ENCODE peak calls at places on chromosomes 16 and 17, in ten cellular contexts. Y is neural crest cell, C is Panc1, D is esophagus muscularis mucosa, N is ascending aorta, J is PC-9, X is endothelial cell, O is PC-3, H is uterus, R is testis. W is an unnamed sample.

GRCh38 chr17:8611135-8611534 is 19.4 kb downstream of the MYH10 start:
- DNase-seq in C (no peak), X (no peak), D (no peak), R (no peak), Y (no peak), J (no peak), N (no peak), H (no peak), O (no peak), W (no peak)

GRCh38 chr16:46712911-46713310 is 23.5 kb downstream of the ORC6 start:
- DNase-seq in R (no peak), O (no peak), X (no peak), H (no peak), J (no peak), Y (no peak), C (no peak), N (no peak), D (no peak), W (no peak)

GRCh38 chr17:73142763-73143395 is 21.9 kb upstream of the SSTR2 start:
- DNase-seq in N (no peak), Y (no peak), X (no peak), O (peak), C (no peak), H (no peak), J (no peak), D (no peak), R (no peak), W (no peak)

GRCh38 chr17:63390090-63390489 is 56.0 kb downstream of the CYB561 start:
- DNase-seq in C (no peak), J (no peak), O (no peak), N (no peak), H (no peak), Y (no peak), R (no peak), D (no peak), X (no peak), W (no peak)

GRCh38 chr16:67656344-67657016 is 3.6 kb downstream of the ACD start:
- DNase-seq in C (no peak), D (no peak), X (no peak), J (no peak), O (no peak), R (no peak), N (no peak), Y (no peak), H (no peak), W (no peak)

GRCh38 chr16:67936876-67937605 is 391 bp upstream of the PSMB10 start:
- DNase-seq in D (no peak), J (no peak), Y (no peak), O (peak), X (no peak), H (no peak), R (no peak), N (peak), C (no peak), W (no peak)

GRCh38 chr16:14240216-14240843 is 169.2 kb downstream of the MRTFB start:
- DNase-seq in O (no peak), D (no peak), R (peak), H (no peak), X (no peak), Y (no peak), C (no peak), J (no peak), N (no peak), W (no peak)

GRCh38 chr16:57797526-57798266 is 4.6 kb downstream of the KIFC3 start:
- DNase-seq in J (peak), D (no peak), H (no peak), O (peak), C (no peak), R (no peak), Y (no peak), X (peak), N (no peak), W (no peak)

GRCh38 chr16:16150117-16150877 is 73.0 kb downstream of the ABCC6 start:
- DNase-seq in H (peak), O (no peak), D (no peak), X (no peak), C (no peak), N (no peak), Y (no peak), J (no peak), R (peak), W (peak)

GRCh38 chr17:50672831-50673551 is 34.7 kb downstream of the ANKRD40 start:
- DNase-seq in J (no peak), R (no peak), X (no peak), N (peak), Y (no peak), C (no peak), D (no peak), O (peak), H (no peak), W (peak)

GRCh38 chr16:67155305-67156145 is 4.2 kb downstream of the TRADD start:
- DNase-seq in N (no peak), X (peak), Y (peak), C (no peak), H (peak), R (peak), J (peak), O (peak), D (no peak), W (peak)

GRCh38 chr17:46922487-46922803 is 515 bp upstream of the GOSR2 start:
- DNase-seq in Y (no peak), H (no peak), O (no peak), C (no peak), J (no peak), N (no peak), R (no peak), X (no peak), D (no peak), W (no peak)

GRCh38 chr17:72510454-72511016 is 389.7 kb downstream of the SOX9 start:
- DNase-seq in C (no peak), X (no peak), Y (no peak), O (peak), H (no peak), R (no peak), D (no peak), J (no peak), N (no peak), W (no peak)

GRCh38 chr16:5252800-5253199 is 155.2 kb upstream of the EEF2KMT start:
- DNase-seq in J (no peak), N (no peak), R (no peak), X (no peak), H (no peak), D (no peak), Y (no peak), O (no peak), C (no peak), W (no peak)

GRCh38 chr17:20066253-20066652 is 57.1 kb downstream of the SPECC1 start:
- DNase-seq in Y (no peak), C (peak), O (peak), R (peak), D (no peak), H (peak), X (no peak), N (no peak), J (peak), W (peak)

GRCh38 chr17:10613775-10614513 is 43.2 kb downstream of the MYH3 start:
- DNase-seq in C (no peak), N (no peak), J (no peak), R (no peak), H (no peak), X (no peak), O (no peak), Y (no peak), D (no peak), W (no peak)

GRCh38 chr16:81693047-81693446 is 86.0 kb upstream of the PLCG2 start:
- DNase-seq in C (no peak), R (peak), N (no peak), X (no peak), D (no peak), J (no peak), O (no peak), Y (no peak), H (no peak), W (no peak)

GRCh38 chr16:46950009-46950408 is 23.5 kb downstream of the DNAJA2 start:
- DNase-seq in J (no peak), N (no peak), D (no peak), C (no peak), O (no peak), H (no peak), Y (no peak), X (no peak), R (no peak), W (no peak)

GRCh38 chr16:17504050-17504449 is 33.3 kb upstream of the XYLT1 start:
- DNase-seq in O (no peak), H (no peak), D (no peak), Y (no peak), X (no peak), C (no peak), N (no peak), R (no peak), J (no peak), W (no peak)

GRCh38 chr16:31711344-31711845 is 162.2 kb upstream of the ZNF267 start:
- DNase-seq in H (no peak), Y (no peak), J (no peak), X (no peak), D (no peak), C (no peak), N (no peak), R (no peak), O (no peak), W (no peak)

GRCh38 chr17:13647551-13647950 is 45.8 kb upstream of the HS3ST3A1 start:
- DNase-seq in Y (no peak), J (no peak), N (no peak), D (no peak), X (no peak), O (no peak), C (no peak), R (no peak), H (no peak), W (no peak)

GRCh38 chr17:46003907-46004748 is 5.1 kb downstream of the STH start:
- DNase-seq in R (peak), N (no peak), X (no peak), H (no peak), O (peak), J (no peak), C (no peak), D (no peak), Y (no peak), W (peak)

GRCh38 chr17:38918916-38919315 is 6.5 kb upstream of the LASP1NB start:
- DNase-seq in N (no peak), D (no peak), H (no peak), J (no peak), X (no peak), C (no peak), Y (no peak), O (no peak), R (no peak), W (no peak)

GRCh38 chr17:76072149-76072858 is at the start of gene SRP68:
- DNase-seq in X (peak), J (peak), O (peak), H (peak), R (peak), N (peak), C (no peak), D (peak), Y (peak), W (peak)

GRCh38 chr17:56595831-56596740 is 2.6 kb downstream of the NOG start:
- DNase-seq in C (no peak), R (no peak), H (no peak), X (peak), O (peak), N (no peak), Y (peak), D (no peak), J (peak), W (no peak)

GRCh38 chr16:29694384-29695195 is 15.6 kb downstream of the QPRT start:
- DNase-seq in Y (no peak), C (no peak), J (no peak), X (no peak), R (no peak), N (peak), O (no peak), D (no peak), H (peak), W (no peak)

GRCh38 chr17:44829558-44830358 is at the start of gene GJC1:
- DNase-seq in H (peak), O (peak), C (no peak), D (no peak), R (peak), Y (peak), N (no peak), J (peak), X (peak), W (peak)

GRCh38 chr17:57517216-57517518 is 227.9 kb downstream of the CCDC182 start:
- DNase-seq in Y (no peak), R (no peak), C (no peak), N (no peak), O (no peak), X (no peak), D (no peak), J (no peak), H (no peak), W (no peak)

GRCh38 chr17:77310336-77310735 is 169.6 kb downstream of the SEC14L1 start:
- DNase-seq in X (no peak), H (no peak), O (no peak), Y (no peak), R (no peak), N (no peak), C (no peak), D (no peak), J (no peak), W (no peak)

GRCh38 chr17:17075037-17075755 is 32.9 kb downstream of the MPRIP start:
- DNase-seq in R (peak), H (peak), D (no peak), C (no peak), X (no peak), J (no peak), Y (no peak), N (no peak), O (no peak), W (peak)

GRCh38 chr17:44105941-44106340 is 17.5 kb downstream of the HDAC5 start:
- DNase-seq in O (no peak), C (no peak), Y (no peak), H (no peak), N (no peak), X (no peak), D (no peak), R (no peak), J (no peak), W (no peak)

GRCh38 chr16:23836404-23837291 is 865 bp downstream of the PRKCB start:
- DNase-seq in N (no peak), C (no peak), H (no peak), Y (peak), O (no peak), X (peak), J (no peak), R (peak), D (no peak), W (no peak)

GRCh38 chr16:13586051-13586450 is 333.9 kb upstream of the ERCC4 start:
- DNase-seq in O (no peak), R (no peak), Y (no peak), N (no peak), X (no peak), C (no peak), J (no peak), D (no peak), H (no peak), W (no peak)

GRCh38 chr17:40331743-40332641 is 23.0 kb downstream of the RARA start:
- DNase-seq in H (peak), N (peak), J (peak), C (no peak), R (peak), Y (no peak), O (no peak), D (no peak), X (no peak), W (peak)

GRCh38 chr17:76270770-76271668 is 5.9 kb downstream of the UBALD2 start:
- DNase-seq in H (no peak), Y (no peak), D (no peak), O (no peak), X (no peak), J (no peak), C (no peak), N (no peak), R (no peak), W (no peak)

GRCh38 chr17:4733073-4733531 is 1.9 kb downstream of the MED11 start:
- DNase-seq in Y (no peak), O (no peak), H (no peak), X (no peak), C (no peak), J (no peak), R (peak), N (no peak), D (no peak), W (no peak)

GRCh38 chr16:12362482-12363458 is 386.2 kb downstream of the SNX29 start:
- DNase-seq in R (peak), J (no peak), X (no peak), N (no peak), O (no peak), Y (no peak), C (no peak), D (no peak), H (peak), W (peak)

GRCh38 chr17:8466466-8466865 is 30.8 kb downstream of the NDEL1 start:
- DNase-seq in C (no peak), O (no peak), H (no peak), Y (no peak), R (no peak), X (no peak), J (no peak), N (no peak), D (no peak), W (no peak)

GRCh38 chr17:322006-322780 is 30.4 kb downstream of the RPH3AL start:
- DNase-seq in D (no peak), J (no peak), R (no peak), H (no peak), X (no peak), N (no peak), C (no peak), Y (no peak), O (no peak), W (no peak)

GRCh38 chr16:4169415-4169814 is 53.2 kb upstream of the ADCY9 start:
- DNase-seq in D (no peak), C (no peak), O (no peak), N (no peak), X (no peak), J (no peak), Y (no peak), R (no peak), H (no peak), W (no peak)
- TF ChIP-seq CTCF in D (no peak), C (no peak), O (no peak), N (no peak), X (no peak), J (no peak), Y (no peak), R (no peak), H (no peak), W (no peak)

GRCh38 chr17:80731255-80731840 is 186.7 kb downstream of the RPTOR start:
- DNase-seq in O (no peak), C (no peak), H (no peak), R (no peak), J (no peak), D (no peak), X (no peak), N (no peak), Y (no peak), W (no peak)
- TF ChIP-seq CTCF in O (no peak), C (no peak), H (no peak), R (no peak), J (no peak), D (no peak), X (no peak), N (no peak), Y (no peak), W (no peak)

GRCh38 chr16:50297301-50298074 is 31.1 kb downstream of the ADCY7 start:
- DNase-seq in R (no peak), X (no peak), J (no peak), C (no peak), D (no peak), Y (no peak), O (no peak), H (no peak), N (no peak), W (peak)
- TF ChIP-seq CTCF in R (no peak), X (no peak), J (no peak), C (no peak), D (no peak), Y (no peak), O (no peak), H (no peak), N (no peak), W (no peak)

DNA sequence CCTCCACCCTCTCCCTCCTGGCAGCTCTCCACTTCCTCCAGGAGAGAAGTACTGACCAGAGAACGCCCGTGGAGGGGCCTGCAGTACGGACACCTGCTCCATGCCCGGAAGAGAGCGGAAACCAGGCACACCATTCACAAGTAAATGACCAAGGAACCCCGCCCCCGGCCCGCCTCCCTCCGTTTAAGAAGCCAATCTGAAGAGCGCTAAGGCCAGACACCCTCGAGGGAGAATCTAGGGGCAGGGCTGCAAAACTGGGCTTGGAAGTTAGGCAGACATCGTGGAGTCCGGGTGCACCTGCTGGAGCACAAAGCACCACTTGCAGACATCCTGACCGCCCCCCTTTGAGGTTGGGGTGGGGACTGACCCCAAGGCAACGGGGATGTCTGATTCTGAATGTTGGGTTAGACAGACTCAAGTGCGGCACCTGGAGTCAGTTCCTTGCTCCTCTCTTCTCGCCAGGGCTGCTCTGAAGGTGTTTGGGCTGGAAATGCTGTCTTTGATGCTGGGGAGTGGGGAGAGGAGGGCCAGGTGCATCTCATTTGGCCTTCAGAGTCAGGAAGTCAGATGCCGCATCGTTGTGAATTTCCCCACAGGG is 964 bp upstream of the FAAP100 start:
- DNase-seq in J (peak), R (peak), C (no peak), D (peak), Y (peak), X (peak), O (peak), N (peak), H (peak), W (peak)
- TF ChIP-seq CTCF in J (no peak), R (no peak), C (no peak), D (no peak), Y (no peak), X (no peak), O (peak), N (no peak), H (no peak), W (no peak)

GRCh38 chr17:42441717-42442565 is 16.7 kb upstream of the ATP6V0A1 start:
- DNase-seq in N (no peak), D (no peak), H (no peak), R (no peak), C (no peak), O (no peak), X (no peak), J (no peak), Y (no peak), W (no peak)

GRCh38 chr17:42436401-42436800 is 13.3 kb upstream of the CAVIN1 start:
- DNase-seq in N (no peak), R (no peak), C (no peak), X (no peak), D (no peak), O (no peak), J (no peak), H (peak), Y (no peak), W (no peak)

GRCh38 chr17:42438600-42439567 is 15.8 kb upstream of the CAVIN1 start:
- DNase-seq in C (no peak), J (no peak), H (no peak), D (no peak), X (no peak), O (no peak), N (no peak), R (peak), Y (peak), W (no peak)
- TF ChIP-seq CTCF in C (peak), J (peak), H (peak), D (no peak), X (peak), O (no peak), N (peak), R (no peak), Y (peak), W (peak)

DNA sequence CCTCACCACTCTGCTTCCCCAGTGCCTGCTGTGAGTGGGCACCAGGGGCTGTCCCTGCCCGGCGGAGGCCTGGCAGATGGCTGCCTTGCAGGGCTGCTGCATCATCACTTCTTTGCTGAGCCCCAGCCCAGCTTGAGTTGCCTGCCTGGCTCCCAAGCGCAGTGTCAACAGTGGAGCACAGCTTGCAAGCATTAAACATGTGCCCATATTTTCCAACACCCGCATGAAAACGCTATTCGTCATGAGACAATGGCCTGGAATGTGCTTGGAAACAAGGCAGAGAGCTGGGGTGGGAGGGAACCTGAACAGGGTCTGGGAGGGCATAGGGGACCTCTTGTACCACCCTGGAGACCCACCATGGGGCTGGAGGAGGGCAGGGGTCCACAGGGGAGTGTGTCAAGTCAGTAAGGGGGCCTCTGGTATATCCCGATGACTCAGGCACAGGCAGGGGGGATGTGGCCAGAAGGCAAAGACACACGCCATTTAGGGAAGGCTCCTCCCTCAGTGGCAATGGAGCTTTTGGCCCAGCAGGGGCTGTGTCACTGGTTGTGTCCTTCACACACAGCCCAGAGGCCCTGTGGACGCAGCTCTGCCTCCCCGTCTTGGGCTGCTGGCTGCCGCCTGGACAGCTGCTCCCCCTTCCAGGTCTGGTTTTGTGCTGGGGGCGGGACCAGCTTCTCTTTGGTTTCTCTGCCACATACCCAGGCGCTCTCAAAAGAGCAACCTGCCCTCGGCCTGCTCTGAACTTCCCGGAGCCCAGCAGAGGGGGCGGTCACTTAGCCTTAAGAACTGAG is 17.4 kb upstream of the MTSS2 start:
- DNase-seq in J (no peak), N (peak), Y (peak), R (no peak), D (no peak), X (peak), O (no peak), C (no peak), H (peak), W (peak)
- TF ChIP-seq CTCF in J (no peak), N (peak), Y (peak), R (no peak), D (peak), X (no peak), O (no peak), C (no peak), H (peak), W (no peak)